ENCODE peak calls at places on chromosomes 3 and 15, in four cellular contexts. D is A549, Y is HepG2, F is K562. Z is an unnamed sample.

GRCh38 chr15:99704444-99704838 is 28.8 kb downstream of the LYSMD4 start:
- DNase-seq in D (peak; percentile 78), Y (peak; percentile 81), F (peak; percentile 83), Z (no peak)

GRCh38 chr3:134885877-134886621 is 91.0 kb downstream of the EPHB1 start:
- DNase-seq in D (no peak), Y (no peak), F (no peak), Z (no peak)

GRCh38 chr15:51312754-51313390 is 25.5 kb downstream of the CYP19A1 start:
- DNase-seq in D (no peak), Y (peak; percentile 68), F (no peak), Z (no peak)

GRCh38 chr15:25931846-25932245 is 68.7 kb upstream of the ATP10A start:
- DNase-seq in D (no peak), Y (no peak), F (no peak), Z (no peak)

GRCh38 chr15:29089731-29090616 is 179.6 kb downstream of the NSMCE3 start:
- DNase-seq in D (no peak), Y (no peak), F (no peak), Z (no peak)

GRCh38 chr3:37229740-37230139 is 55.4 kb upstream of the LRRFIP2 start:
- DNase-seq in D (no peak), Y (peak; percentile 72), F (peak; percentile 95), Z (no peak)

GRCh38 chr3:119918992-119919933 is 137.4 kb downstream of the NR1I2 start:
- DNase-seq in D (no peak), Y (no peak), F (no peak), Z (no peak)

GRCh38 chr15:72227192-72227586 is 3.8 kb downstream of the PKM start:
- DNase-seq in D (no peak), Y (peak; percentile 7), F (peak; percentile 61), Z (no peak)

GRCh38 chr15:84761534-84762190 is 13.3 kb downstream of the ZNF592 start:
- DNase-seq in D (no peak), Y (no peak), F (no peak), Z (no peak)

GRCh38 chr3:146156060-146156459 is 4.9 kb downstream of the PLOD2 start:
- DNase-seq in D (no peak), Y (no peak), F (no peak), Z (no peak)

GRCh38 chr3:55246016-55246415 is 241.1 kb downstream of the WNT5A start:
- DNase-seq in D (no peak), Y (no peak), F (no peak), Z (no peak)

GRCh38 chr15:39828374-39828931 is 45.8 kb upstream of the FSIP1 start:
- DNase-seq in D (no peak), Y (no peak), F (no peak), Z (no peak)

GRCh38 chr3:45966969-45967640 is 23.8 kb downstream of the CXCR6 start:
- DNase-seq in D (no peak), Y (no peak), F (no peak), Z (no peak)

GRCh38 chr3:148643389-148643840 is 54.3 kb upstream of the AGTR1 start:
- DNase-seq in D (no peak), Y (no peak), F (no peak), Z (no peak)

GRCh38 chr3:5019411-5020261 is 40.4 kb downstream of the BHLHE40 start:
- DNase-seq in D (no peak), Y (no peak), F (peak; percentile 94), Z (no peak)

GRCh38 chr15:84586641-84587160 is 14.1 kb upstream of the ZSCAN2 start:
- DNase-seq in D (no peak), Y (no peak), F (no peak), Z (no peak)

GRCh38 chr15:51234181-51234927 is 104.0 kb downstream of the CYP19A1 start:
- DNase-seq in D (no peak), Y (no peak), F (no peak), Z (no peak)

GRCh38 chr3:7651213-7651612 is 790.3 kb downstream of the GRM7 start:
- DNase-seq in D (no peak), Y (no peak), F (no peak), Z (no peak)

GRCh38 chr15:37004373-37004869 is 95.9 kb downstream of the MEIS2 start:
- DNase-seq in D (no peak), Y (no peak), F (no peak), Z (no peak)

GRCh38 chr3:165279471-165279870 is 83.3 kb upstream of the SLITRK3 start:
- DNase-seq in D (no peak), Y (no peak), F (no peak), Z (no peak)

GRCh38 chr3:59555593-59556315 is 505.9 kb upstream of the CFAP20DC start:
- DNase-seq in D (no peak), Y (no peak), F (no peak), Z (no peak)

GRCh38 chr3:42706721-42707619 is 4.4 kb upstream of the HHATL start:
- DNase-seq in D (no peak), Y (no peak), F (no peak), Z (no peak)

GRCh38 chr15:58549013-58549779 is 117.4 kb downstream of the LIPC start:
- DNase-seq in D (no peak), Y (no peak), F (no peak), Z (no peak)

GRCh38 chr3:7683431-7683830 is 818.2 kb upstream of the LMCD1 start:
- DNase-seq in D (no peak), Y (no peak), F (no peak), Z (no peak)

GRCh38 chr3:60048447-60048848 is 998.6 kb upstream of the CFAP20DC start:
- DNase-seq in D (no peak), Y (no peak), F (no peak), Z (no peak)

GRCh38 chr15:80201256-80202015 is 48.6 kb downstream of the FAH start:
- DNase-seq in D (no peak), Y (no peak), F (no peak), Z (no peak)

GRCh38 chr3:4633078-4634004 is 140.2 kb downstream of the ITPR1 start:
- DNase-seq in D (peak; percentile 69), Y (peak; percentile 52), F (peak; percentile 73), Z (no peak)

GRCh38 chr3:120773932-120774331 is 31.4 kb downstream of the GTF2E1 start:
- DNase-seq in D (no peak), Y (no peak), F (peak; percentile 21), Z (no peak)

GRCh38 chr3:33067484-33067883 is 29.5 kb downstream of the GLB1 start:
- DNase-seq in D (no peak), Y (peak; percentile 66), F (peak; percentile 67), Z (no peak)

GRCh38 chr15:68417897-68418296 is 14.1 kb downstream of the ITGA11 start:
- DNase-seq in D (no peak), Y (no peak), F (no peak), Z (no peak)
- TF ChIP-seq HMGXB4 in D (no peak), Y (no peak), F (no peak), Z (no peak)

GRCh38 chr3:157611176-157611575 is 108.0 kb upstream of the VEPH1 start:
- DNase-seq in D (no peak), Y (no peak), F (no peak), Z (no peak)

GRCh38 chr3:157618075-157618760 is 115.0 kb upstream of the VEPH1 start:
- DNase-seq in D (peak; percentile 37), Y (peak; percentile 41), F (peak; percentile 70), Z (no peak)

GRCh38 chr3:157614896-157615295 is 111.7 kb upstream of the VEPH1 start:
- DNase-seq in D (no peak), Y (no peak), F (no peak), Z (no peak)
- TF ChIP-seq HMGXB4 in D (no peak), Y (no peak), F (no peak), Z (no peak)

DNA sequence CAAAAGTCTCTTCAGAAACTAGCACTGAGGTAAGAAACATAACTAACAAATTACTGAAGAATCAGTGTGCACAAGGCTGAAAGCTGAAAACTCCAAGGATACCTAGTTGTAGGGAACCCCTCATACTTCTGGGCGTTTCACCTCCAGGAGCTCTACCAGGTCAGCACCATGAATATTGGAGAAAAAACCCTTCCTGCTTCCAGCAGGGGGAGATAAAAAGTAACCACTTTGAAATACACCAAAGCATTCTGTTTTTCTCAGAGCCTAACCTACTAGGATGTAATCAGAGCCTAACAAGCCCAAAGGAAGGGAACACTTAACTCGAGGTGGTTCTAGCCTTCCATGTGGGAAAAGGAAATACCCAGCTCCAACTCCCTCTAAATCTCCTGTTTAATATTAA is 175.8 kb upstream of the MME start:
- DNase-seq in D (no peak), Y (peak; percentile 2), F (peak; percentile 31), Z (no peak)
- TF ChIP-seq HMGXB4 in D (no peak), Y (no peak), F (no peak), Z (no peak)

DNA sequence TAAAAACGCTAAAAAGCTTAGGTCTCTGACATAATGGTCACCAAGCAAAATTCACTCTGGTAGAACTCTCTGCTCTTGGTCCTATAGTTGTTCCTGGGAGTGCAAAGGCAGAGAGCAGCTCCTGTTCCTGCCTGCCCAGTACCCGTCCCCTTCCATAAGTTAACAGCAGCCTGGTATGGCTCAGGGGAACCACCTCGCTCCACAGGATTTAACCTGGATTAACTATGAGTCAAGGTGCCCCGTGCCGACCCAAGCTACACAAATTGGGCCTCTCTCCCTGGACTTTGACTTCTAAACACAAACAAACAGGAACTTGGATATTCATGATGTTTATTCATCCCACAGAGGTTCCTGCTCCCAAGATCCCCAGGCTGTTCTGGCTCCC is 32.1 kb downstream of the SCAP start:
- DNase-seq in D (peak; percentile 20), Y (peak; percentile 87), F (no peak), Z (no peak)
- TF ChIP-seq HMGXB4 in D (no peak), Y (no peak), F (no peak), Z (no peak)

GRCh38 chr3:9745521-9745920 is 4.2 kb upstream of the OGG1 start:
- DNase-seq in D (no peak), Y (no peak), F (no peak), Z (no peak)

GRCh38 chr3:9744162-9744561 is 5.6 kb upstream of the OGG1 start:
- DNase-seq in D (no peak), Y (no peak), F (no peak), Z (no peak)

GRCh38 chr3:9743548-9743947 is 6.2 kb upstream of the OGG1 start:
- DNase-seq in D (no peak), Y (no peak), F (no peak), Z (no peak)

GRCh38 chr3:9747267-9747666 is 2.5 kb upstream of the OGG1 start:
- DNase-seq in D (no peak), Y (no peak), F (no peak), Z (no peak)

DNA sequence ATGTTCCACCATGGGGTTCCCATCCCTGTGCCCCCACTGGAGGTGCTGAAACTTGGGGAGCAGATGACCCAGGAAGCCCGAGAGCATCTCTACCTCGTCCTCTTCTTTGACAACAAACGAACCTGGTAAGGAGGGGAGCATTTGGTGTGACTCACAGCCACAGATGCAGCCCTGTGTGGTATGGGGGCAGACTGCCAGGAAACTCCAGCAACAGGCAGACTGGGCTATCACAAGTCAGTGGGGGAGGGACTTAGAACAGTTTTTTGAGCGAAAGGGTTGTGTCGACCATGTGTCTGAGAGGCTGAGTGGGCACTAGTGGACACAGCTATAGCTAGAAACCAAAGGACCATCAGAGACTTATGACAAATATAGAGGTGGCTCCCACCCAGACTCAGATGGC is 3.4 kb upstream of the OGG1 start:
- DNase-seq in D (no peak), Y (no peak), F (no peak), Z (no peak)
- TF ChIP-seq HMGXB4 in D (no peak), Y (no peak), F (no peak), Z (no peak)

GRCh38 chr3:14467723-14468620 is 65.6 kb downstream of the SLC6A6 start:
- DNase-seq in D (peak; percentile 91), Y (peak; percentile 8), F (peak; percentile 47), Z (peak; percentile 55)
- TF ChIP-seq HMGXB4 in D (no peak), Y (no peak), F (no peak), Z (no peak)

Z was measured in WTC11.